ENCODE peak calls at places on chromosomes 3 and 15, in nine cellular contexts. D is astrocyte, V is spleen, N is epithelial cell of prostate, H is A549, G is transverse colon, S is GM23248, T is aorta, E is adrenal gland. K is an unnamed sample.

GRCh38 chr15:31752363-31752762 is 278.0 kb upstream of the CHRNA7 start:
- DNase-seq in D (no peak), V (no peak), N (no peak), H (no peak), G (no peak), S (peak), T (no peak), E (no peak), K (no peak)

GRCh38 chr3:127484601-127485388 is 105.7 kb downstream of the TPRA1 start:
- DNase-seq in D (peak), V (peak), N (no peak), H (no peak), G (no peak), S (peak), T (peak), E (no peak), K (no peak)

GRCh38 chr15:85753791-85754452 is 40.8 kb downstream of the KLHL25 start:
- DNase-seq in D (no peak), V (peak), N (no peak), H (no peak), G (peak), S (no peak), T (peak), E (no peak), K (no peak)

GRCh38 chr15:77039817-77040216 is 31.1 kb downstream of the TSPAN3 start:
- DNase-seq in D (no peak), V (no peak), N (no peak), H (no peak), G (no peak), S (no peak), T (no peak), E (no peak), K (no peak)

GRCh38 chr3:196962108-196962929 is 6.3 kb downstream of the PIGZ start:
- DNase-seq in D (no peak), V (no peak), N (no peak), H (no peak), G (no peak), S (no peak), T (no peak), E (no peak), K (no peak)

GRCh38 chr3:69306239-69307185 is 79.4 kb downstream of the FRMD4B start:
- DNase-seq in D (peak), V (peak), N (peak), H (peak), G (peak), S (peak), T (peak), E (peak), K (no peak)

GRCh38 chr3:47012342-47013230 is 33.1 kb downstream of the NBEAL2 start:
- DNase-seq in D (no peak), V (peak), N (no peak), H (no peak), G (no peak), S (no peak), T (peak), E (no peak), K (no peak)

GRCh38 chr3:173745952-173746682 is 348.6 kb downstream of the NLGN1 start:
- DNase-seq in D (peak), V (no peak), N (no peak), H (no peak), G (no peak), S (peak), T (no peak), E (no peak), K (no peak)

GRCh38 chr3:36520241-36521006 is 140.1 kb downstream of the STAC start:
- DNase-seq in D (no peak), V (no peak), N (no peak), H (no peak), G (no peak), S (no peak), T (no peak), E (no peak), K (no peak)

GRCh38 chr3:167675835-167676234 is 22.1 kb upstream of the WDR49 start:
- DNase-seq in D (no peak), V (no peak), N (no peak), H (no peak), G (no peak), S (no peak), T (no peak), E (no peak), K (no peak)

GRCh38 chr15:65525622-65526021 is 4.6 kb upstream of the HACD3 start:
- DNase-seq in D (peak), V (no peak), N (no peak), H (no peak), G (peak), S (peak), T (no peak), E (peak), K (no peak)

GRCh38 chr3:66712210-66712609 is 211.4 kb upstream of the LRIG1 start:
- DNase-seq in D (no peak), V (no peak), N (peak), H (no peak), G (no peak), S (no peak), T (no peak), E (no peak), K (no peak)

GRCh38 chr3:71581451-71581980 is 2.0 kb downstream of the FOXP1 start:
- DNase-seq in D (no peak), V (peak), N (no peak), H (no peak), G (peak), S (peak), T (peak), E (peak), K (no peak)

GRCh38 chr3:123880998-123881561 is 3.1 kb downstream of the MYLK start:
- DNase-seq in D (peak), V (no peak), N (no peak), H (peak), G (no peak), S (peak), T (no peak), E (no peak), K (no peak)

GRCh38 chr3:117114517-117115265 is 405.1 kb downstream of the TUSC7 start:
- DNase-seq in D (no peak), V (no peak), N (no peak), H (no peak), G (no peak), S (no peak), T (no peak), E (no peak), K (no peak)

GRCh38 chr3:24263069-24263668 is 231.5 kb downstream of the THRB start:
- DNase-seq in D (no peak), V (no peak), N (no peak), H (no peak), G (no peak), S (no peak), T (no peak), E (no peak), K (no peak)

GRCh38 chr3:179149239-179149887 is 1.2 kb downstream of the PIK3CA start:
- DNase-seq in D (peak), V (no peak), N (no peak), H (peak), G (peak), S (peak), T (no peak), E (peak), K (no peak)

GRCh38 chr3:72798552-72799195 is 49.6 kb downstream of the SHQ1 start:
- DNase-seq in D (no peak), V (no peak), N (no peak), H (no peak), G (no peak), S (no peak), T (no peak), E (no peak), K (no peak)
- H3K27ac ChIP-seq in D (no peak), V (no peak), N (no peak), H (no peak), G (no peak), S (no peak), T (no peak), E (no peak), K (no peak)

GRCh38 chr15:73291441-73291840 is 77.3 kb downstream of the HCN4 start:
- DNase-seq in D (no peak), V (no peak), N (no peak), H (no peak), G (no peak), S (no peak), T (no peak), E (no peak), K (no peak)

GRCh38 chr15:73296621-73297353 is 72.0 kb downstream of the HCN4 start:
- DNase-seq in D (no peak), V (no peak), N (no peak), H (no peak), G (no peak), S (no peak), T (peak), E (no peak), K (no peak)

GRCh38 chr15:73295630-73296286 is 73.0 kb downstream of the HCN4 start:
- DNase-seq in D (no peak), V (no peak), N (no peak), H (no peak), G (no peak), S (peak), T (peak), E (no peak), K (no peak)

GRCh38 chr15:73298522-73298921 is 70.2 kb downstream of the HCN4 start:
- DNase-seq in D (no peak), V (no peak), N (no peak), H (no peak), G (no peak), S (no peak), T (no peak), E (no peak), K (no peak)

GRCh38 chr15:73293773-73294172 is 75.0 kb downstream of the HCN4 start:
- DNase-seq in D (no peak), V (no peak), N (no peak), H (no peak), G (no peak), S (no peak), T (no peak), E (no peak), K (no peak)
- H3K27ac ChIP-seq in D (no peak), V (no peak), N (no peak), H (no peak), G (no peak), S (no peak), T (no peak), E (no peak), K (no peak)

GRCh38 chr15:59801649-59802048 is 112.5 kb upstream of the BNIP2 start:
- DNase-seq in D (no peak), V (no peak), N (peak), H (no peak), G (no peak), S (no peak), T (no peak), E (no peak), K (no peak)
- H3K27ac ChIP-seq in D (no peak), V (no peak), N (no peak), H (no peak), G (no peak), S (no peak), T (no peak), E (no peak), K (no peak)

DNA sequence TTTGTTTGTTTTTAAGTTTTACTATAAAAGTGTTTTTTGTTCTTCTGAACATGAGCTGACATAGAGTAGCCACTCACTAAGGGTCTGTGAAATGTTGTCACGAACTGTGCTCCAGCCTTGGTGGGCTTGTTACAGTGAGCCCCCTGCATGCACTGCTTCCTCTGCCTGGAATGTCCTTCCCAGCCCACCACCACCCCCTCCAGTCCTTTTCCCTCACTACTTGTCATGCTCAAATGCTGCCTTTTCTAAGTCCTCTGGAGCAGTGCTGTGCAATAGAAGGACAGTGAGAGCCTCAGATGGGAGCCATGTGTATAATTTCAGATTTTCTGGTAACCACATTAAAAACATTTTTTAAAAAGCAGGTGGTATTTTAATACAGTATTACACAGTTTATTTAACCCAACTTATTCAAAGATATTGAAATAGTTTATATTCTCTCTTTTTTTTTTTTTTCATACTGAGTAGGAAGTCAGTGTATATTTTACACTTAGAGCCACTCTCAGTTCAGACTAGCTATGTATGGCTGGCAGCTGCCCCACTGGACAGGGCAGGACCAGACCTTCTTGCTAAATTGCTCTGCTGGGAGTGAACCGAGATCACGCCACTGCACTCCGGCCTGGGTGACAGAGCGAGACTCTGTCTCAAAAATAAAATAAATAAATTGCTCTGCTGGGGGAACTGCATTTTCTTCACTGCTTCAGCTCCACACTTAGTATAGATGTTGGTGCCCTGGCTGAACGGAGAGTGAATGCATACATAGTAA is 26.9 kb downstream of the MKRN2OS start:
- DNase-seq in D (no peak), V (no peak), N (no peak), H (no peak), G (no peak), S (no peak), T (no peak), E (no peak), K (no peak)
- H3K27ac ChIP-seq in D (no peak), V (no peak), N (no peak), H (no peak), G (no peak), S (no peak), T (no peak), E (no peak), K (no peak)

GRCh38 chr3:12598890-12599289 is 42.0 kb downstream of the MKRN2 start:
- DNase-seq in D (no peak), V (no peak), N (no peak), H (no peak), G (no peak), S (no peak), T (no peak), E (no peak), K (no peak)
- H3K27ac ChIP-seq in D (no peak), V (no peak), N (no peak), H (no peak), G (no peak), S (no peak), T (no peak), E (no peak), K (no peak)

DNA sequence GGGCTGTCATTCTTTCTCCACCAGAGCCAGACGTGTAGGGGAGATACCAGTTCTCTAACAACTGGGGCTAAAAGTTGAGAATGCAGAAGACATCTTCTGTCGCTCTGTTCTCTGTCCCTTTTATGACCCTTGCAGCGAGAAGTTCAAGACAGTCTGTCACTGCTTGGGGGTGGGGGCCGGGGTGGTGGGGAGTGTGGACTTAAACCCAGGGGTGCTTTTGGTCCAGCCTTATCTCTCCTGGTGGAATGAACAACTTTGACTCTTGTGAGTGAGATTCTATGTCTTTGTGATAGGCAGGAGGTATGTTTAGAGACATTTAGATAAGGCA is 767 bp upstream of the APOD start:
- DNase-seq in D (no peak), V (no peak), N (no peak), H (no peak), G (no peak), S (no peak), T (no peak), E (no peak), K (no peak)
- H3K27ac ChIP-seq in D (no peak), V (no peak), N (peak), H (no peak), G (no peak), S (no peak), T (no peak), E (peak), K (peak)

DNA sequence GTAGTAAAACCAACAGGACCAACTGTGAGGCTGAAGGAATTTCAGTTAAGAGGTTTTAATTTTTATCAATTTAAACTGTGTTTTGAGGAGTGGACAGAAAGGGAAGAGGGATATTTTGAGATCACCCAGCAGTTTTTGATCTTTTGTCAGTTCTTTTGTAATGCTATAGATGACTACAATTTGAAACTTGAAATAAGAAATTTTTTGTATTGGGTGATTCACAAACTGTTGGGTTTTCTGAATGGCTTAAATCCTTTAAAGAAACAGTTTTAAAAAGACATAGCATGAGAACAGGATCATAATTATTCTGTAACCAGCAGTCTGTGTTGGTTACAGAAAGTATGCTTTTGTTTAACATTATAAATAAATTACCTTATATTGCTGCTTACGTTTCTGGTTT is 67.4 kb downstream of the TCF12 start:
- DNase-seq in D (no peak), V (no peak), N (no peak), H (no peak), G (no peak), S (peak), T (no peak), E (no peak), K (no peak)
- H3K27ac ChIP-seq in D (no peak), V (no peak), N (peak), H (no peak), G (no peak), S (peak), T (no peak), E (peak), K (no peak)

DNA sequence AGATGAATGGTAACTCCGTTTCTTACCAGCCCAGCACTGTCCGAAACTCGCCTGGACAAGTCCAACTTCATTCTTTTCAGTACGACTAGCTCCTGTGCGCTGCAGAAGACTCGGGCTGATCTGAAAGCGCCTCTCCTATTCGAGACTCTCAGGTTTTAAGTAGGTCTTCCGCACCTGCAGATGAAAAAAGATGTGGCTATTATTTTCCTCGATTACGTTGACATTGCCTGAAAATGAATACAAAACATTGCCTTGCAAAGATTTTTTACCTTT is 68.8 kb downstream of the HES1 start:
- DNase-seq in D (no peak), V (no peak), N (peak), H (no peak), G (no peak), S (no peak), T (no peak), E (no peak), K (no peak)
- H3K27ac ChIP-seq in D (no peak), V (no peak), N (peak), H (peak), G (no peak), S (no peak), T (no peak), E (no peak), K (peak)

GRCh38 chr3:157103280-157103679 is 56.7 kb downstream of the CCNL1 start:
- DNase-seq in D (no peak), V (no peak), N (no peak), H (no peak), G (no peak), S (no peak), T (no peak), E (no peak), K (no peak)
- H3K27ac ChIP-seq in D (no peak), V (no peak), N (no peak), H (no peak), G (peak), S (no peak), T (no peak), E (peak), K (no peak)